ENCODE peak calls at places on chromosomes 7 and 10, in six cellular contexts. One of them, this sample, is unnamed.

GRCh38 chr10:69179089-69179742 is 818 bp upstream of the SUPV3L1 start:
- DNase-seq in RWPE1: peak
- DNase-seq in type B pancreatic cell: no peak
- DNase-seq in AG09309: peak
- DNase-seq in ovary: peak
- DNase-seq in BE2C: peak
- DNase-seq in this sample: no peak

GRCh38 chr7:82506702-82507101 is 63.1 kb upstream of the CACNA2D1 start:
- DNase-seq in RWPE1: no peak
- DNase-seq in ovary: peak
- DNase-seq in AG09309: no peak
- DNase-seq in type B pancreatic cell: no peak
- DNase-seq in BE2C: peak
- DNase-seq in this sample: peak

GRCh38 chr10:57314046-57314445 is 953.0 kb upstream of the ZWINT start:
- DNase-seq in type B pancreatic cell: no peak
- DNase-seq in BE2C: no peak
- DNase-seq in ovary: no peak
- DNase-seq in RWPE1: no peak
- DNase-seq in AG09309: no peak
- DNase-seq in this sample: no peak

GRCh38 chr10:6301482-6302083 is 98.9 kb downstream of the PFKFB3 start:
- DNase-seq in type B pancreatic cell: no peak
- DNase-seq in BE2C: no peak
- DNase-seq in ovary: no peak
- DNase-seq in RWPE1: no peak
- DNase-seq in AG09309: no peak
- DNase-seq in this sample: no peak

GRCh38 chr7:148503900-148504487 is 86.6 kb upstream of the C7orf33 start:
- DNase-seq in RWPE1: peak
- DNase-seq in type B pancreatic cell: no peak
- DNase-seq in BE2C: no peak
- DNase-seq in ovary: no peak
- DNase-seq in AG09309: no peak
- DNase-seq in this sample: no peak

GRCh38 chr7:121288894-121289293 is 39.9 kb upstream of the WNT16 start:
- DNase-seq in AG09309: peak
- DNase-seq in ovary: no peak
- DNase-seq in RWPE1: no peak
- DNase-seq in BE2C: no peak
- DNase-seq in type B pancreatic cell: no peak
- DNase-seq in this sample: peak

GRCh38 chr10:13831711-13832110 is 244.9 kb downstream of the PRPF18 start:
- DNase-seq in ovary: no peak
- DNase-seq in AG09309: no peak
- DNase-seq in RWPE1: no peak
- DNase-seq in type B pancreatic cell: no peak
- DNase-seq in BE2C: no peak
- DNase-seq in this sample: no peak

GRCh38 chr10:6347391-6347951 is 144.7 kb downstream of the PFKFB3 start:
- DNase-seq in ovary: no peak
- DNase-seq in AG09309: peak
- DNase-seq in RWPE1: no peak
- DNase-seq in BE2C: no peak
- DNase-seq in type B pancreatic cell: no peak
- DNase-seq in this sample: no peak

GRCh38 chr7:43294080-43294630 is 181.7 kb downstream of the HECW1 start:
- DNase-seq in RWPE1: peak
- DNase-seq in AG09309: peak
- DNase-seq in type B pancreatic cell: no peak
- DNase-seq in BE2C: no peak
- DNase-seq in ovary: no peak
- DNase-seq in this sample: peak

GRCh38 chr7:101563198-101563901 is 65.7 kb downstream of the MYL10 start:
- DNase-seq in type B pancreatic cell: no peak
- DNase-seq in ovary: no peak
- DNase-seq in AG09309: no peak
- DNase-seq in RWPE1: no peak
- DNase-seq in BE2C: no peak
- DNase-seq in this sample: no peak

GRCh38 chr7:71511361-71511807 is 379.4 kb downstream of the GALNT17 start:
- DNase-seq in type B pancreatic cell: no peak
- DNase-seq in RWPE1: no peak
- DNase-seq in BE2C: no peak
- DNase-seq in ovary: no peak
- DNase-seq in AG09309: no peak
- DNase-seq in this sample: no peak

GRCh38 chr7:26379711-26380110 is 88.0 kb downstream of the SNX10 start:
- DNase-seq in ovary: no peak
- DNase-seq in RWPE1: no peak
- DNase-seq in type B pancreatic cell: no peak
- DNase-seq in BE2C: no peak
- DNase-seq in AG09309: no peak
- DNase-seq in this sample: no peak

GRCh38 chr7:40346554-40346953 is 211.7 kb downstream of the SUGCT start:
- DNase-seq in type B pancreatic cell: no peak
- DNase-seq in BE2C: no peak
- DNase-seq in ovary: no peak
- DNase-seq in AG09309: no peak
- DNase-seq in RWPE1: no peak
- DNase-seq in this sample: no peak

GRCh38 chr7:40350100-40350499 is 215.3 kb downstream of the SUGCT start:
- DNase-seq in ovary: no peak
- DNase-seq in AG09309: no peak
- DNase-seq in RWPE1: no peak
- DNase-seq in BE2C: no peak
- DNase-seq in type B pancreatic cell: no peak
- DNase-seq in this sample: no peak

GRCh38 chr7:40348126-40348728 is 213.4 kb downstream of the SUGCT start:
- DNase-seq in ovary: no peak
- DNase-seq in AG09309: no peak
- DNase-seq in type B pancreatic cell: no peak
- DNase-seq in BE2C: no peak
- DNase-seq in RWPE1: no peak
- DNase-seq in this sample: no peak
- TF ChIP-seq CTCF in ovary: no peak
- TF ChIP-seq CTCF in AG09309: no peak
- TF ChIP-seq CTCF in type B pancreatic cell: no peak
- TF ChIP-seq CTCF in BE2C: no peak
- TF ChIP-seq CTCF in RWPE1: no peak
- TF ChIP-seq CTCF in this sample: no peak

GRCh38 chr7:141128931-141129330 is 55.1 kb downstream of the TMEM178B start:
- DNase-seq in BE2C: no peak
- DNase-seq in ovary: no peak
- DNase-seq in AG09309: no peak
- DNase-seq in type B pancreatic cell: no peak
- DNase-seq in RWPE1: no peak
- DNase-seq in this sample: no peak

GRCh38 chr7:141128506-141128905 is 54.6 kb downstream of the TMEM178B start:
- DNase-seq in AG09309: no peak
- DNase-seq in ovary: no peak
- DNase-seq in BE2C: no peak
- DNase-seq in type B pancreatic cell: no peak
- DNase-seq in RWPE1: no peak
- DNase-seq in this sample: no peak

GRCh38 chr7:141123522-141123921 is 49.7 kb downstream of the TMEM178B start:
- DNase-seq in type B pancreatic cell: no peak
- DNase-seq in BE2C: no peak
- DNase-seq in ovary: no peak
- DNase-seq in AG09309: no peak
- DNase-seq in RWPE1: no peak
- DNase-seq in this sample: no peak

DNA sequence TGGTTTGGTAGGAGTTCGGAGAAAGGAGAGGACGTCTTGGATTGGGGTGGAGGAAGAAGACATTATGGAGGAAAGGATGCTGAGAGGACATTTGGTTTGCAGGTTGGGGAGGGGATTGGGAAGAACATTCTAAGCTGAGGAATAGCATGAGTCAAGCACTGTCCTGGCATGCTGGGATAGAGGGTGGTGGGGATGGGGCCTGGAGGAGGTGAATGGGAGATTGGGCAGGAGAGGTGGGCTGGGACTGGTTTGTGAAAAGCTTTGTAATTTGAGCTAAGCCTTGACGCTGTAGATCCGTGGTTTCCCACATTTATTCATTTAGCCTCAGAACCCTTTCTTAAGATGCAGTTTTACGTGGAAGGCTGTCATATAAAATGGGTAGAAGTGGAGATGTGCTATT is 52.2 kb downstream of the TMEM178B start:
- DNase-seq in ovary: no peak
- DNase-seq in RWPE1: no peak
- DNase-seq in AG09309: no peak
- DNase-seq in BE2C: no peak
- DNase-seq in type B pancreatic cell: no peak
- DNase-seq in this sample: no peak
- TF ChIP-seq CTCF in ovary: no peak
- TF ChIP-seq CTCF in RWPE1: no peak
- TF ChIP-seq CTCF in AG09309: no peak
- TF ChIP-seq CTCF in BE2C: no peak
- TF ChIP-seq CTCF in type B pancreatic cell: no peak
- TF ChIP-seq CTCF in this sample: no peak

DNA sequence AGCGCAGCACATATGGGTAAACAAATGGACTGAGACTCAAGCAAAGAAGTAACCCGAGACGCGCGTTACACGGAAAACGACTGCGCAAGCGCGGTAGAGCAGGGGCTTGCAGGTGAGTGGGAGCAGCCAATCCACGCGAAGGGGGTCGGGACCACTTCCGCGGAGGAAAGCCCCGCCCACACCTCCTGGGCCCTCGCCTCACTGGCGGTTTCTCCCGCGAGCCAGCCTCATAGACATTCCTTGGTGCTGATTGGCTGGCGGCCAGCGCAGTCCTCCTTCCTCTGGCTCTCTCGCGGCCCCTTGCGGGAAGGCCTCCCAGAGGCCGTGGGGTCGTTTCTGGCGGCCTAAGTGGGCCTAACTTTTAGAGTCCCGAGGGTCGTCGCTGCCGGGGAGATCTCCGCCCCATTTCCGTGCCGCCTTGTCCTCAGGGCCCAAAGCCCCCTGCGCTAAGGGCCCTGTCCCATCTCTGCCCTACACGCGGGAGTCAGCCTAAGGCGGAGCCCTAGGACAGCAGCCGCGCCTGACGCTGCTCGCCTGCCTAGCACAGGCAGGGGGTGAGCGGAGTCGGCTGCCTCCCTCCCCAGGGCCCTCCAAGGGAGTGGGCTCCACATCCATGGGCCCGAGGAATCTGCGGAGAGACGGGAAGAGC is 9.1 kb upstream of the FXYD4 start:
- DNase-seq in ovary: peak
- DNase-seq in AG09309: no peak
- DNase-seq in RWPE1: peak
- DNase-seq in type B pancreatic cell: peak
- DNase-seq in BE2C: peak
- DNase-seq in this sample: peak
- TF ChIP-seq CTCF in ovary: peak
- TF ChIP-seq CTCF in AG09309: peak
- TF ChIP-seq CTCF in RWPE1: peak
- TF ChIP-seq CTCF in type B pancreatic cell: peak
- TF ChIP-seq CTCF in BE2C: peak
- TF ChIP-seq CTCF in this sample: peak

GRCh38 chr10:74771054-74771453 is 55.3 kb upstream of the KAT6B start:
- DNase-seq in type B pancreatic cell: no peak
- DNase-seq in AG09309: no peak
- DNase-seq in ovary: no peak
- DNase-seq in BE2C: no peak
- DNase-seq in RWPE1: no peak
- DNase-seq in this sample: no peak
- TF ChIP-seq CTCF in type B pancreatic cell: no peak
- TF ChIP-seq CTCF in AG09309: no peak
- TF ChIP-seq CTCF in ovary: no peak
- TF ChIP-seq CTCF in BE2C: peak
- TF ChIP-seq CTCF in RWPE1: no peak
- TF ChIP-seq CTCF in this sample: no peak

GRCh38 chr7:41045556-41046123 is 657.2 kb downstream of the INHBA start:
- DNase-seq in BE2C: no peak
- DNase-seq in type B pancreatic cell: no peak
- DNase-seq in RWPE1: peak
- DNase-seq in ovary: no peak
- DNase-seq in AG09309: no peak
- DNase-seq in this sample: no peak
- TF ChIP-seq CTCF in BE2C: no peak
- TF ChIP-seq CTCF in type B pancreatic cell: no peak
- TF ChIP-seq CTCF in RWPE1: no peak
- TF ChIP-seq CTCF in ovary: no peak
- TF ChIP-seq CTCF in AG09309: no peak
- TF ChIP-seq CTCF in this sample: no peak

GRCh38 chr10:109957092-109957797 is 33.9 kb upstream of the XPNPEP1 start:
- DNase-seq in RWPE1: no peak
- DNase-seq in BE2C: no peak
- DNase-seq in AG09309: no peak
- DNase-seq in type B pancreatic cell: no peak
- DNase-seq in ovary: no peak
- DNase-seq in this sample: no peak

GRCh38 chr10:109958059-109958458 is 34.7 kb upstream of the XPNPEP1 start:
- DNase-seq in type B pancreatic cell: no peak
- DNase-seq in RWPE1: no peak
- DNase-seq in ovary: no peak
- DNase-seq in BE2C: no peak
- DNase-seq in AG09309: no peak
- DNase-seq in this sample: no peak

GRCh38 chr10:109953745-109954144 is 30.4 kb upstream of the XPNPEP1 start:
- DNase-seq in ovary: no peak
- DNase-seq in RWPE1: no peak
- DNase-seq in BE2C: no peak
- DNase-seq in AG09309: no peak
- DNase-seq in type B pancreatic cell: no peak
- DNase-seq in this sample: no peak

GRCh38 chr10:109959571-109960145 is 36.3 kb upstream of the XPNPEP1 start:
- DNase-seq in type B pancreatic cell: no peak
- DNase-seq in BE2C: no peak
- DNase-seq in AG09309: no peak
- DNase-seq in ovary: no peak
- DNase-seq in RWPE1: no peak
- DNase-seq in this sample: no peak

GRCh38 chr10:109956454-109957091 is 33.3 kb upstream of the XPNPEP1 start:
- DNase-seq in type B pancreatic cell: no peak
- DNase-seq in RWPE1: peak
- DNase-seq in AG09309: no peak
- DNase-seq in BE2C: peak
- DNase-seq in ovary: no peak
- DNase-seq in this sample: no peak
- TF ChIP-seq CTCF in type B pancreatic cell: peak
- TF ChIP-seq CTCF in RWPE1: peak
- TF ChIP-seq CTCF in AG09309: peak
- TF ChIP-seq CTCF in BE2C: peak
- TF ChIP-seq CTCF in ovary: no peak
- TF ChIP-seq CTCF in this sample: peak

This sample was measured in AG04450.